ENCODE peak calls at places on chromosome 2, in seven cellular contexts. One of them, this sample, is unnamed.

GRCh38 chr2:104750061-104750460 is 103.9 kb upstream of the POU3F3 start:
- DNase-seq in fibroblast of lung: no peak
- DNase-seq in pancreas: no peak
- DNase-seq in frontal cortex: no peak
- DNase-seq in stimulated activated CD4-positive, alpha-beta T cell treated with anti-CD3 and anti-CD28 coated beads, Interleukin-4, amount 100 ng/mL, for 24 hours: no peak
- DNase-seq in Daoy: no peak
- DNase-seq in ACHN: no peak
- DNase-seq in this sample: no peak

GRCh38 chr2:96507957-96508520 is 2.9 kb upstream of the NEURL3 start:
- DNase-seq in Daoy: peak
- DNase-seq in pancreas: peak
- DNase-seq in stimulated activated CD4-positive, alpha-beta T cell treated with anti-CD3 and anti-CD28 coated beads, Interleukin-4, amount 100 ng/mL, for 24 hours: peak
- DNase-seq in fibroblast of lung: peak
- DNase-seq in ACHN: peak
- DNase-seq in frontal cortex: peak
- DNase-seq in this sample: peak

GRCh38 chr2:107534926-107535325 is 291.8 kb upstream of the RGPD4 start:
- DNase-seq in stimulated activated CD4-positive, alpha-beta T cell treated with anti-CD3 and anti-CD28 coated beads, Interleukin-4, amount 100 ng/mL, for 24 hours: no peak
- DNase-seq in Daoy: no peak
- DNase-seq in fibroblast of lung: no peak
- DNase-seq in frontal cortex: no peak
- DNase-seq in ACHN: no peak
- DNase-seq in pancreas: no peak
- DNase-seq in this sample: no peak

GRCh38 chr2:159968282-159968900 is 94.0 kb downstream of the PLA2R1 start:
- DNase-seq in ACHN: peak
- DNase-seq in pancreas: no peak
- DNase-seq in stimulated activated CD4-positive, alpha-beta T cell treated with anti-CD3 and anti-CD28 coated beads, Interleukin-4, amount 100 ng/mL, for 24 hours: peak
- DNase-seq in frontal cortex: no peak
- DNase-seq in Daoy: peak
- DNase-seq in fibroblast of lung: peak
- DNase-seq in this sample: peak

GRCh38 chr2:226794077-226794670 is 5.4 kb downstream of the IRS1 start:
- DNase-seq in ACHN: no peak
- DNase-seq in frontal cortex: no peak
- DNase-seq in Daoy: no peak
- DNase-seq in pancreas: no peak
- DNase-seq in fibroblast of lung: peak
- DNase-seq in stimulated activated CD4-positive, alpha-beta T cell treated with anti-CD3 and anti-CD28 coated beads, Interleukin-4, amount 100 ng/mL, for 24 hours: no peak
- DNase-seq in this sample: no peak

GRCh38 chr2:34242741-34243123 is 643.6 kb upstream of the FAM98A start:
- DNase-seq in stimulated activated CD4-positive, alpha-beta T cell treated with anti-CD3 and anti-CD28 coated beads, Interleukin-4, amount 100 ng/mL, for 24 hours: no peak
- DNase-seq in frontal cortex: no peak
- DNase-seq in ACHN: no peak
- DNase-seq in Daoy: no peak
- DNase-seq in fibroblast of lung: no peak
- DNase-seq in pancreas: peak
- DNase-seq in this sample: no peak

GRCh38 chr2:123670286-123670685 is 354.8 kb upstream of the CNTNAP5 start:
- DNase-seq in pancreas: no peak
- DNase-seq in ACHN: no peak
- DNase-seq in Daoy: no peak
- DNase-seq in fibroblast of lung: no peak
- DNase-seq in stimulated activated CD4-positive, alpha-beta T cell treated with anti-CD3 and anti-CD28 coated beads, Interleukin-4, amount 100 ng/mL, for 24 hours: no peak
- DNase-seq in frontal cortex: no peak
- DNase-seq in this sample: no peak

GRCh38 chr2:203893386-203893785 is 25.8 kb downstream of the CTLA4 start:
- DNase-seq in ACHN: no peak
- DNase-seq in frontal cortex: peak
- DNase-seq in pancreas: no peak
- DNase-seq in stimulated activated CD4-positive, alpha-beta T cell treated with anti-CD3 and anti-CD28 coated beads, Interleukin-4, amount 100 ng/mL, for 24 hours: no peak
- DNase-seq in Daoy: no peak
- DNase-seq in fibroblast of lung: peak
- DNase-seq in this sample: peak

GRCh38 chr2:58976374-58977055 is 735.4 kb upstream of the FANCL start:
- DNase-seq in ACHN: no peak
- DNase-seq in pancreas: no peak
- DNase-seq in stimulated activated CD4-positive, alpha-beta T cell treated with anti-CD3 and anti-CD28 coated beads, Interleukin-4, amount 100 ng/mL, for 24 hours: no peak
- DNase-seq in frontal cortex: no peak
- DNase-seq in fibroblast of lung: no peak
- DNase-seq in Daoy: no peak
- DNase-seq in this sample: no peak

This sample was measured in mammary epithelial cell.